ENCODE peak calls at places on chromosome 1, in eight cellular contexts. C is endothelial cell; Q is natural killer cell treated with Interleukin-12 subunit alpha and Interleukin-12 subunit beta and Interleukin-15 and Interleukin-18, amount 100 ng/mL, for 72 hours; H is IMR-90; J is iris pigment epithelial cell; W is SHP77 treated with DMSO at 0.1 percent for 48 hours; P is HFFc6; E is RCC 7860. N is an unnamed sample.
A peak's percentile ranks its signal among the peaks of the same experiment; 100 is the strongest.

GRCh38 chr1:53075761-53076163 is 13.7 kb downstream of the PODN start:
- DNase-seq in Q (no peak), H (no peak), W (no peak), C (no peak), E (no peak), P (no peak), J (no peak), N (no peak)

GRCh38 chr1:40653851-40654537 is 11.5 kb downstream of the RIMS3 start:
- DNase-seq in H (no peak), J (no peak), Q (no peak), W (no peak), P (no peak), C (peak; percentile 55), E (no peak), N (peak; percentile 40)

GRCh38 chr1:56326056-56326455 is 253.3 kb downstream of the PLPP3 start:
- DNase-seq in Q (no peak), J (peak; percentile 31), C (no peak), W (peak; percentile 13), P (no peak), E (peak; percentile 11), H (peak; percentile 36), N (no peak)

GRCh38 chr1:179968994-179969919 is 14.6 kb downstream of the CEP350 start:
- DNase-seq in P (no peak), C (no peak), H (no peak), W (no peak), E (no peak), J (no peak), Q (no peak), N (no peak)

GRCh38 chr1:201009967-201010645 is 13.4 kb downstream of the KIF21B start:
- DNase-seq in J (no peak), Q (no peak), H (no peak), C (no peak), E (no peak), P (no peak), W (no peak), N (no peak)

GRCh38 chr1:153967109-153967999 is at the start of gene CREB3L4:
- DNase-seq in W (peak; percentile 100), Q (peak; percentile 89), H (peak; percentile 98), J (peak; percentile 99), P (peak; percentile 94), C (peak; percentile 85), E (peak; percentile 92), N (peak; percentile 98)

GRCh38 chr1:152112101-152112884 is 3.0 kb downstream of the TCHH start:
- DNase-seq in P (no peak), E (no peak), H (peak; percentile 7), W (no peak), J (peak; percentile 34), Q (no peak), C (peak; percentile 15), N (no peak)

GRCh38 chr1:42684139-42684538 is 1.9 kb downstream of the YBX1 start:
- DNase-seq in E (no peak), W (no peak), P (peak; percentile 20), C (no peak), Q (no peak), H (peak; percentile 16), J (peak; percentile 31), N (peak; percentile 64)

GRCh38 chr1:161191971-161192370 is 6.9 kb downstream of the ADAMTS4 start:
- DNase-seq in J (no peak), H (no peak), P (no peak), E (no peak), Q (no peak), C (no peak), W (no peak), N (no peak)

GRCh38 chr1:36408479-36408878 is 10.8 kb upstream of the LSM10 start:
- DNase-seq in P (no peak), C (no peak), W (no peak), E (peak; percentile 78), J (no peak), Q (no peak), H (peak; percentile 61), N (no peak)

GRCh38 chr1:10107985-10108663 is 75.4 kb downstream of the UBE4B start:
- DNase-seq in C (no peak), H (peak; percentile 85), W (no peak), E (peak; percentile 58), Q (no peak), P (peak; percentile 89), J (peak; percentile 91), N (no peak)

GRCh38 chr1:8464987-8465386 is 147.1 kb downstream of the SLC45A1 start:
- DNase-seq in H (peak; percentile 74), C (no peak), W (no peak), Q (no peak), P (no peak), J (peak; percentile 47), E (no peak), N (peak; percentile 12)

GRCh38 chr1:202692959-202693555 is 17.2 kb downstream of the SYT2 start:
- DNase-seq in H (peak; percentile 71), J (peak; percentile 61), P (peak; percentile 41), W (no peak), C (peak; percentile 80), E (peak; percentile 28), Q (no peak), N (peak; percentile 81)

GRCh38 chr1:217907504-217907903 is 276.4 kb downstream of the SPATA17 start:
- DNase-seq in J (peak; percentile 25), C (no peak), H (peak; percentile 12), W (no peak), E (peak; percentile 9), P (peak; percentile 4), Q (no peak), N (peak; percentile 54)

GRCh38 chr1:216688127-216688657 is 35.0 kb downstream of the ESRRG start:
- DNase-seq in P (no peak), Q (no peak), E (no peak), J (no peak), W (no peak), C (no peak), H (no peak), N (no peak)

GRCh38 chr1:33111965-33112364 is 31.0 kb downstream of the AZIN2 start:
- DNase-seq in H (peak; percentile 44), Q (no peak), J (peak; percentile 51), E (no peak), P (peak; percentile 37), W (no peak), C (no peak), N (peak; percentile 10)